ENCODE peak calls at places on chromosomes 5 and 9, in five cellular contexts. One of them, this sample, is unnamed.

GRCh38 chr5:27316283-27316675 is 277.9 kb upstream of the CDH9 start:
- DNase-seq in NT2/D1: no peak
- DNase-seq in GM12878: no peak
- DNase-seq in stimulated activated CD4-positive, alpha-beta T cell treated with anti-CD3 and anti-CD28 coated beads, Interleukin-15, amount 100 ng/mL, for 24 hours: no peak
- DNase-seq in lower lobe of right lung: no peak
- DNase-seq in this sample: no peak

GRCh38 chr5:59660737-59661136 is 232.8 kb downstream of the PDE4D start:
- DNase-seq in NT2/D1: no peak
- DNase-seq in GM12878: no peak
- DNase-seq in stimulated activated CD4-positive, alpha-beta T cell treated with anti-CD3 and anti-CD28 coated beads, Interleukin-15, amount 100 ng/mL, for 24 hours: no peak
- DNase-seq in lower lobe of right lung: no peak
- DNase-seq in this sample: no peak

GRCh38 chr5:134547579-134547978 is 22.1 kb downstream of the JADE2 start:
- DNase-seq in NT2/D1: no peak
- DNase-seq in GM12878: no peak
- DNase-seq in stimulated activated CD4-positive, alpha-beta T cell treated with anti-CD3 and anti-CD28 coated beads, Interleukin-15, amount 100 ng/mL, for 24 hours: no peak
- DNase-seq in lower lobe of right lung: no peak
- DNase-seq in this sample: no peak

GRCh38 chr5:166285385-166285784 is 2006.1 kb upstream of the WWC1 start:
- DNase-seq in NT2/D1: no peak
- DNase-seq in GM12878: no peak
- DNase-seq in stimulated activated CD4-positive, alpha-beta T cell treated with anti-CD3 and anti-CD28 coated beads, Interleukin-15, amount 100 ng/mL, for 24 hours: no peak
- DNase-seq in lower lobe of right lung: no peak
- DNase-seq in this sample: no peak

GRCh38 chr9:136628287-136628686 is 34.4 kb upstream of the EGFL7 start:
- DNase-seq in NT2/D1: no peak
- DNase-seq in GM12878: no peak
- DNase-seq in stimulated activated CD4-positive, alpha-beta T cell treated with anti-CD3 and anti-CD28 coated beads, Interleukin-15, amount 100 ng/mL, for 24 hours: no peak
- DNase-seq in lower lobe of right lung: peak
- DNase-seq in this sample: no peak

GRCh38 chr5:94329115-94329514 is 289.3 kb downstream of the KIAA0825 start:
- DNase-seq in NT2/D1: no peak
- DNase-seq in GM12878: no peak
- DNase-seq in stimulated activated CD4-positive, alpha-beta T cell treated with anti-CD3 and anti-CD28 coated beads, Interleukin-15, amount 100 ng/mL, for 24 hours: no peak
- DNase-seq in lower lobe of right lung: no peak
- DNase-seq in this sample: no peak

GRCh38 chr9:114084282-114085073 is 6.4 kb upstream of the AMBP start:
- DNase-seq in NT2/D1: no peak
- DNase-seq in GM12878: no peak
- DNase-seq in stimulated activated CD4-positive, alpha-beta T cell treated with anti-CD3 and anti-CD28 coated beads, Interleukin-15, amount 100 ng/mL, for 24 hours: no peak
- DNase-seq in lower lobe of right lung: no peak
- DNase-seq in this sample: no peak

GRCh38 chr9:97900738-97901565 is 21.3 kb downstream of the TRMO start:
- DNase-seq in NT2/D1: no peak
- DNase-seq in GM12878: no peak
- DNase-seq in stimulated activated CD4-positive, alpha-beta T cell treated with anti-CD3 and anti-CD28 coated beads, Interleukin-15, amount 100 ng/mL, for 24 hours: no peak
- DNase-seq in lower lobe of right lung: no peak
- DNase-seq in this sample: peak

GRCh38 chr9:132324425-132324824 is 30.4 kb downstream of the SETX start:
- DNase-seq in NT2/D1: no peak
- DNase-seq in GM12878: no peak
- DNase-seq in stimulated activated CD4-positive, alpha-beta T cell treated with anti-CD3 and anti-CD28 coated beads, Interleukin-15, amount 100 ng/mL, for 24 hours: no peak
- DNase-seq in lower lobe of right lung: no peak
- DNase-seq in this sample: no peak

GRCh38 chr5:68762201-68762600 is 331.6 kb upstream of the SLC30A5 start:
- DNase-seq in NT2/D1: no peak
- DNase-seq in GM12878: no peak
- DNase-seq in stimulated activated CD4-positive, alpha-beta T cell treated with anti-CD3 and anti-CD28 coated beads, Interleukin-15, amount 100 ng/mL, for 24 hours: no peak
- DNase-seq in lower lobe of right lung: no peak
- DNase-seq in this sample: no peak

GRCh38 chr9:115640887-115641286 is 512.7 kb upstream of the PAPPA start:
- DNase-seq in NT2/D1: no peak
- DNase-seq in GM12878: no peak
- DNase-seq in stimulated activated CD4-positive, alpha-beta T cell treated with anti-CD3 and anti-CD28 coated beads, Interleukin-15, amount 100 ng/mL, for 24 hours: no peak
- DNase-seq in lower lobe of right lung: no peak
- DNase-seq in this sample: no peak

GRCh38 chr9:86075132-86075807 is 24.1 kb downstream of the GOLM1 start:
- DNase-seq in NT2/D1: no peak
- DNase-seq in GM12878: no peak
- DNase-seq in stimulated activated CD4-positive, alpha-beta T cell treated with anti-CD3 and anti-CD28 coated beads, Interleukin-15, amount 100 ng/mL, for 24 hours: peak
- DNase-seq in lower lobe of right lung: no peak
- DNase-seq in this sample: no peak

This sample was measured in ELF-1.